ENCODE peak calls at places on chromosomes 11 and 22, in eight cellular contexts. One of them, this sample, is unnamed.

GRCh38 chr22:44972363-44973083 is 37.3 kb downstream of the PHF21B start:
- DNase-seq in astrocyte of the spinal cord: no peak
- DNase-seq in dorsolateral prefrontal cortex: no peak
- DNase-seq in brain microvascular endothelial cell: no peak
- DNase-seq in heart left ventricle: no peak
- DNase-seq in mucosa of descending colon: peak; percentile 69
- DNase-seq in esophagus squamous epithelium: no peak
- DNase-seq in transverse colon: peak; percentile 28
- DNase-seq in this sample: no peak

GRCh38 chr11:122791836-122792235 is 46.5 kb upstream of the CRTAM start:
- DNase-seq in heart left ventricle: no peak
- DNase-seq in mucosa of descending colon: no peak
- DNase-seq in dorsolateral prefrontal cortex: no peak
- DNase-seq in transverse colon: no peak
- DNase-seq in esophagus squamous epithelium: no peak
- DNase-seq in astrocyte of the spinal cord: peak; percentile 75
- DNase-seq in brain microvascular endothelial cell: peak; percentile 54
- DNase-seq in this sample: no peak

GRCh38 chr11:2194877-2195755 is 23.5 kb upstream of the TH start:
- DNase-seq in brain microvascular endothelial cell: peak; percentile 9
- DNase-seq in dorsolateral prefrontal cortex: no peak
- DNase-seq in transverse colon: peak; percentile 34
- DNase-seq in mucosa of descending colon: no peak
- DNase-seq in esophagus squamous epithelium: no peak
- DNase-seq in heart left ventricle: peak; percentile 51
- DNase-seq in astrocyte of the spinal cord: peak; percentile 15
- DNase-seq in this sample: no peak

GRCh38 chr11:12653729-12654128 is 20.5 kb upstream of the TEAD1 start:
- DNase-seq in dorsolateral prefrontal cortex: no peak
- DNase-seq in mucosa of descending colon: no peak
- DNase-seq in brain microvascular endothelial cell: peak; percentile 41
- DNase-seq in heart left ventricle: no peak
- DNase-seq in esophagus squamous epithelium: no peak
- DNase-seq in transverse colon: no peak
- DNase-seq in astrocyte of the spinal cord: peak; percentile 40
- DNase-seq in this sample: no peak

GRCh38 chr11:64767344-64768299 is 7.8 kb upstream of the PYGM start:
- DNase-seq in brain microvascular endothelial cell: peak; percentile 63
- DNase-seq in mucosa of descending colon: peak; percentile 73
- DNase-seq in astrocyte of the spinal cord: peak; percentile 40
- DNase-seq in heart left ventricle: peak; percentile 73
- DNase-seq in transverse colon: peak; percentile 77
- DNase-seq in dorsolateral prefrontal cortex: no peak
- DNase-seq in esophagus squamous epithelium: no peak
- DNase-seq in this sample: no peak

GRCh38 chr11:9747816-9748215 is 83.9 kb downstream of the SWAP70 start:
- DNase-seq in heart left ventricle: no peak
- DNase-seq in mucosa of descending colon: no peak
- DNase-seq in brain microvascular endothelial cell: no peak
- DNase-seq in astrocyte of the spinal cord: no peak
- DNase-seq in transverse colon: no peak
- DNase-seq in dorsolateral prefrontal cortex: no peak
- DNase-seq in esophagus squamous epithelium: no peak
- DNase-seq in this sample: no peak

GRCh38 chr22:38412435-38413084 is 42.4 kb downstream of the KCNJ4 start:
- DNase-seq in brain microvascular endothelial cell: no peak
- DNase-seq in dorsolateral prefrontal cortex: no peak
- DNase-seq in esophagus squamous epithelium: no peak
- DNase-seq in transverse colon: no peak
- DNase-seq in mucosa of descending colon: no peak
- DNase-seq in astrocyte of the spinal cord: no peak
- DNase-seq in heart left ventricle: no peak
- DNase-seq in this sample: peak; percentile 46

GRCh38 chr11:24289301-24289700 is 207.6 kb upstream of the LUZP2 start:
- DNase-seq in heart left ventricle: no peak
- DNase-seq in astrocyte of the spinal cord: no peak
- DNase-seq in transverse colon: no peak
- DNase-seq in mucosa of descending colon: no peak
- DNase-seq in brain microvascular endothelial cell: no peak
- DNase-seq in dorsolateral prefrontal cortex: no peak
- DNase-seq in esophagus squamous epithelium: no peak
- DNase-seq in this sample: no peak

GRCh38 chr11:106086850-106087249 is 9.4 kb downstream of the AASDHPPT start:
- DNase-seq in esophagus squamous epithelium: no peak
- DNase-seq in heart left ventricle: no peak
- DNase-seq in astrocyte of the spinal cord: no peak
- DNase-seq in transverse colon: no peak
- DNase-seq in brain microvascular endothelial cell: no peak
- DNase-seq in mucosa of descending colon: no peak
- DNase-seq in dorsolateral prefrontal cortex: no peak
- DNase-seq in this sample: no peak

GRCh38 chr11:8913961-8914660 is 3.1 kb downstream of the AKIP1 start:
- DNase-seq in astrocyte of the spinal cord: peak; percentile 41
- DNase-seq in transverse colon: peak; percentile 22
- DNase-seq in mucosa of descending colon: no peak
- DNase-seq in brain microvascular endothelial cell: peak; percentile 36
- DNase-seq in esophagus squamous epithelium: no peak
- DNase-seq in heart left ventricle: no peak
- DNase-seq in dorsolateral prefrontal cortex: peak; percentile 54
- DNase-seq in this sample: no peak

GRCh38 chr11:130816516-130816915 is 99.8 kb downstream of the SNX19 start:
- DNase-seq in esophagus squamous epithelium: no peak
- DNase-seq in brain microvascular endothelial cell: no peak
- DNase-seq in mucosa of descending colon: no peak
- DNase-seq in astrocyte of the spinal cord: no peak
- DNase-seq in heart left ventricle: no peak
- DNase-seq in transverse colon: no peak
- DNase-seq in dorsolateral prefrontal cortex: no peak
- DNase-seq in this sample: no peak

GRCh38 chr11:76860539-76861475 is at the start of gene ACER3:
- DNase-seq in heart left ventricle: peak; percentile 94
- DNase-seq in mucosa of descending colon: peak; percentile 95
- DNase-seq in astrocyte of the spinal cord: peak; percentile 80
- DNase-seq in brain microvascular endothelial cell: peak; percentile 69
- DNase-seq in transverse colon: peak; percentile 95
- DNase-seq in dorsolateral prefrontal cortex: peak; percentile 89
- DNase-seq in esophagus squamous epithelium: peak; percentile 47
- DNase-seq in this sample: peak; percentile 95

GRCh38 chr11:103491777-103492176 is 382.6 kb downstream of the DYNC2H1 start:
- DNase-seq in brain microvascular endothelial cell: no peak
- DNase-seq in mucosa of descending colon: no peak
- DNase-seq in dorsolateral prefrontal cortex: no peak
- DNase-seq in transverse colon: no peak
- DNase-seq in heart left ventricle: no peak
- DNase-seq in astrocyte of the spinal cord: no peak
- DNase-seq in esophagus squamous epithelium: no peak
- DNase-seq in this sample: no peak

GRCh38 chr11:5689551-5689983 is at the start of gene TRIM22:
- DNase-seq in transverse colon: peak; percentile 50
- DNase-seq in astrocyte of the spinal cord: peak; percentile 80
- DNase-seq in mucosa of descending colon: no peak
- DNase-seq in esophagus squamous epithelium: no peak
- DNase-seq in dorsolateral prefrontal cortex: no peak
- DNase-seq in heart left ventricle: peak; percentile 37
- DNase-seq in brain microvascular endothelial cell: peak; percentile 66
- DNase-seq in this sample: no peak

GRCh38 chr11:121829159-121829643 is 286.8 kb downstream of the BLID start:
- DNase-seq in heart left ventricle: peak; percentile 48
- DNase-seq in brain microvascular endothelial cell: peak; percentile 99
- DNase-seq in mucosa of descending colon: no peak
- DNase-seq in dorsolateral prefrontal cortex: peak; percentile 52
- DNase-seq in astrocyte of the spinal cord: peak; percentile 99
- DNase-seq in transverse colon: no peak
- DNase-seq in esophagus squamous epithelium: no peak
- DNase-seq in this sample: no peak

GRCh38 chr11:92269021-92269420 is 44.4 kb downstream of the FAT3 start:
- DNase-seq in brain microvascular endothelial cell: peak; percentile 7
- DNase-seq in astrocyte of the spinal cord: peak; percentile 52
- DNase-seq in heart left ventricle: no peak
- DNase-seq in esophagus squamous epithelium: no peak
- DNase-seq in dorsolateral prefrontal cortex: no peak
- DNase-seq in mucosa of descending colon: no peak
- DNase-seq in transverse colon: no peak
- DNase-seq in this sample: no peak

DNA sequence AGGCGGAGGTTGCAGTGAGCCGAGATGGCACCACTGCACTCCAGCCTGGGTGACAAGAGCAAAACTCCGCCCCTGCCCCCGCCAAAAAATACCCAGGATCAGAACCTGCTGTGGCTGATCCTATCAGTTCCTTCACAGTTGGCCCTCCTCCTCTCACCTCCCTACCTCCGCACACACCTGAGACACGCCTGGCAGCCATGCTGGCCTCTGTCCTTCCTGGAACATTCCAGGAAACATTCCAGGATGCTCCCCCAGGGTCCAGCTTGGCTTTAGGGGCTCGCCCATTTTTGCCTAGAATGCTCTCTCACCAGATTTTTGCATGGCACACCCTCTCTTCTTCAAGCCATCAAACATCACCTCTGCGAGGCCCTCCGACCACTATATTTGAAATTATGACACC is 2.1 kb downstream of the RAPSN start:
- DNase-seq in brain microvascular endothelial cell: no peak
- DNase-seq in astrocyte of the spinal cord: no peak
- DNase-seq in mucosa of descending colon: no peak
- DNase-seq in heart left ventricle: no peak
- DNase-seq in dorsolateral prefrontal cortex: no peak
- DNase-seq in esophagus squamous epithelium: no peak
- DNase-seq in transverse colon: no peak
- DNase-seq in this sample: no peak
- H3K4me3 ChIP-seq in brain microvascular endothelial cell: no peak overlapping the region
- H3K4me3 ChIP-seq in astrocyte of the spinal cord: no peak overlapping the region
- H3K4me3 ChIP-seq in mucosa of descending colon: no peak overlapping the region
- H3K4me3 ChIP-seq in heart left ventricle: no peak overlapping the region
- H3K4me3 ChIP-seq in dorsolateral prefrontal cortex: no peak overlapping the region
- H3K4me3 ChIP-seq in esophagus squamous epithelium: no peak overlapping the region
- H3K4me3 ChIP-seq in transverse colon: no peak overlapping the region
- H3K4me3 ChIP-seq in this sample: no peak overlapping the region

DNA sequence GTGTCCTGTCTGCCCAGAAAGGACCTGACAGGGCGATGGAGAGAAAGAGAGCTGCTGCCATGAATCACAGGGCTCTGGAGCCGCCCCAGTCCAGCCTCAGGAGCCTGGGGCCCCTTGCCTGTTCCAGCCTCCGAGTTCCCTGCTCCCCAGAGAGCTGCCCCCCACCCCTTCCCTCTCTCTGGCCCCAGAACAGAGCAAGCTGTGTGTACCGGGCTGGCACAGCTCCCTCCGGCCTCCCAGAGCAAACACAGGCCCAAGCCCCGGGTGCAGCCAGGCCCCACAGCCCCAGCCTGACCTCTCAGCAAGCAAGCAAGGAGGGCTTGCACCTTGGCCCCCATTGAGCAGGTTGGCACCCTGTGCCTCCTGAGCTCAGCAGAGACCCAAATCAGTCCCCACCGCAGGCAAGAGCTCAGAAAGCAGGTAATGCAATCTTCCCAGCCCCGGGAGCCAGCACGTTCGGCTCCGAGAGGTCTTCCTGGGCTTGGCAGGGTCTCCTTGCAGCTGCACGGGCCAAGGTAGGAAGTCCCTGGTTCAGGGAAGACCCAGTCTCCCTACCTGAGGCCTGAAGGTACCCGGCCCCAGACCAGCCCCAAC is 1.4 kb downstream of the PACSIN3 start:
- DNase-seq in heart left ventricle: peak; percentile 46
- DNase-seq in mucosa of descending colon: no peak
- DNase-seq in brain microvascular endothelial cell: no peak
- DNase-seq in transverse colon: no peak
- DNase-seq in esophagus squamous epithelium: no peak
- DNase-seq in astrocyte of the spinal cord: no peak
- DNase-seq in dorsolateral prefrontal cortex: peak; percentile 89
- DNase-seq in this sample: peak; percentile 88
- H3K4me3 ChIP-seq in heart left ventricle: peak overlapping the region; percentile 85
- H3K4me3 ChIP-seq in mucosa of descending colon: no peak overlapping the region
- H3K4me3 ChIP-seq in brain microvascular endothelial cell: peak overlapping the region; percentile 68
- H3K4me3 ChIP-seq in transverse colon: peak overlapping the region; percentile 44
- H3K4me3 ChIP-seq in esophagus squamous epithelium: peak overlapping the region; percentile 94
- H3K4me3 ChIP-seq in astrocyte of the spinal cord: peak overlapping the region; percentile 65
- H3K4me3 ChIP-seq in dorsolateral prefrontal cortex: peak overlapping the region; percentile 52
- H3K4me3 ChIP-seq in this sample: peak overlapping the region; percentile 74

GRCh38 chr11:27718346-27718852 is 18.1 kb upstream of the BDNF start:
- DNase-seq in mucosa of descending colon: no peak
- DNase-seq in brain microvascular endothelial cell: peak; percentile 84
- DNase-seq in esophagus squamous epithelium: no peak
- DNase-seq in dorsolateral prefrontal cortex: peak; percentile 70
- DNase-seq in astrocyte of the spinal cord: peak; percentile 95
- DNase-seq in heart left ventricle: no peak
- DNase-seq in transverse colon: peak; percentile 9
- DNase-seq in this sample: no peak

GRCh38 chr11:27717377-27717776 is 17.1 kb upstream of the BDNF start:
- DNase-seq in transverse colon: no peak
- DNase-seq in esophagus squamous epithelium: no peak
- DNase-seq in brain microvascular endothelial cell: no peak
- DNase-seq in astrocyte of the spinal cord: peak; percentile 57
- DNase-seq in mucosa of descending colon: no peak
- DNase-seq in heart left ventricle: no peak
- DNase-seq in dorsolateral prefrontal cortex: no peak
- DNase-seq in this sample: no peak

GRCh38 chr11:27718853-27719574 is 18.8 kb upstream of the BDNF start:
- DNase-seq in astrocyte of the spinal cord: peak; percentile 72
- DNase-seq in esophagus squamous epithelium: no peak
- DNase-seq in transverse colon: peak; percentile 12
- DNase-seq in dorsolateral prefrontal cortex: peak; percentile 48
- DNase-seq in brain microvascular endothelial cell: no peak
- DNase-seq in heart left ventricle: no peak
- DNase-seq in mucosa of descending colon: no peak
- DNase-seq in this sample: no peak

GRCh38 chr11:27716850-27717249 is 16.6 kb upstream of the BDNF start:
- DNase-seq in astrocyte of the spinal cord: peak; percentile 62
- DNase-seq in dorsolateral prefrontal cortex: no peak
- DNase-seq in esophagus squamous epithelium: no peak
- DNase-seq in heart left ventricle: no peak
- DNase-seq in brain microvascular endothelial cell: no peak
- DNase-seq in transverse colon: no peak
- DNase-seq in mucosa of descending colon: no peak
- DNase-seq in this sample: no peak

GRCh38 chr11:27717801-27718229 is 17.6 kb upstream of the BDNF start:
- DNase-seq in esophagus squamous epithelium: no peak
- DNase-seq in astrocyte of the spinal cord: peak; percentile 62
- DNase-seq in heart left ventricle: no peak
- DNase-seq in transverse colon: no peak
- DNase-seq in brain microvascular endothelial cell: no peak
- DNase-seq in mucosa of descending colon: no peak
- DNase-seq in dorsolateral prefrontal cortex: no peak
- DNase-seq in this sample: no peak
- H3K4me3 ChIP-seq in esophagus squamous epithelium: peak overlapping the region; percentile 46
- H3K4me3 ChIP-seq in astrocyte of the spinal cord: peak overlapping the region; percentile 67
- H3K4me3 ChIP-seq in heart left ventricle: no peak overlapping the region
- H3K4me3 ChIP-seq in transverse colon: no peak overlapping the region
- H3K4me3 ChIP-seq in brain microvascular endothelial cell: peak overlapping the region; percentile 68
- H3K4me3 ChIP-seq in mucosa of descending colon: no peak overlapping the region
- H3K4me3 ChIP-seq in dorsolateral prefrontal cortex: no peak overlapping the region
- H3K4me3 ChIP-seq in this sample: no peak overlapping the region

DNA sequence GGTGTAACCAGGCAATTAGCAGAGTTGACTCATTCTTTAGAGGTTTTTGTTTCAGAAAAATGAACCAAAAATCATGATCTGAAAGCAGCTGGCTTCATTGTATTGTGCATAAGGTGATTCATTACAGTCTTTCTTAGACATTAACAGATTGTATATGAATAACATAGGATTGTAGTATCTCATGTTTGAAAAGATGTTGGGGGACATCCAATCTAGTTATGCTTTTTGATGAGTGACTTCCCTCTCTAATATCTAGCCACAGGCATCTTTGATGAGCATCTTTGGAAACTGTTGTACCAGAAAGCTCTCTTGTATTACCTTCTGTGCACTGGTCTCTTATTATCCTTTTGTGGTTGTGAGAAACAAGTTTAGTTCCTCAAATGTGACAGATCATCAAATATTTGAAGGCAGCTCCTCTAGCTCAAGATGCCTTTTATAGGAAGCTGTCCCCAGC is 8.3 kb downstream of the GRK3 start:
- DNase-seq in mucosa of descending colon: no peak
- DNase-seq in transverse colon: no peak
- DNase-seq in astrocyte of the spinal cord: no peak
- DNase-seq in brain microvascular endothelial cell: no peak
- DNase-seq in heart left ventricle: no peak
- DNase-seq in esophagus squamous epithelium: no peak
- DNase-seq in dorsolateral prefrontal cortex: no peak
- DNase-seq in this sample: no peak
- H3K4me3 ChIP-seq in mucosa of descending colon: no peak overlapping the region
- H3K4me3 ChIP-seq in transverse colon: no peak overlapping the region
- H3K4me3 ChIP-seq in astrocyte of the spinal cord: no peak overlapping the region
- H3K4me3 ChIP-seq in brain microvascular endothelial cell: no peak overlapping the region
- H3K4me3 ChIP-seq in heart left ventricle: no peak overlapping the region
- H3K4me3 ChIP-seq in esophagus squamous epithelium: no peak overlapping the region
- H3K4me3 ChIP-seq in dorsolateral prefrontal cortex: no peak overlapping the region
- H3K4me3 ChIP-seq in this sample: no peak overlapping the region